ENCODE peak calls at places on chromosomes 6 and 20, in eight cellular contexts. R is tibial nerve, Z is uterus, W is IMR-90, N is sigmoid colon, Y is heart left ventricle, U is K562, P is body of pancreas. E is an unnamed sample.

GRCh38 chr6:135385299-135385698 is 112.2 kb downstream of the AHI1 start:
- DNase-seq in R (no peak), Z (no peak), W (no peak), N (no peak), Y (no peak), U (no peak), P (no peak), E (no peak)

GRCh38 chr20:58308680-58309527 is 611 bp upstream of the RAB22A start:
- DNase-seq in R (peak; percentile 34), Z (peak; percentile 66), W (peak; percentile 46), N (peak; percentile 88), Y (peak; percentile 71), U (peak; percentile 83), P (peak; percentile 23), E (peak; percentile 88)

GRCh38 chr6:119071576-119071975 is 6.9 kb downstream of the FAM184A start:
- DNase-seq in R (no peak), Z (no peak), W (no peak), N (no peak), Y (no peak), U (no peak), P (no peak), E (no peak)

GRCh38 chr6:137217801-137218472 is 1.2 kb downstream of the IFNGR1 start:
- DNase-seq in R (no peak), Z (no peak), W (peak; percentile 18), N (no peak), Y (no peak), U (peak; percentile 27), P (peak; percentile 29), E (peak; percentile 39)

GRCh38 chr6:122620428-122620827 is 10.2 kb downstream of the PKIB start:
- DNase-seq in R (no peak), Z (no peak), W (no peak), N (no peak), Y (no peak), U (no peak), P (no peak), E (no peak)

GRCh38 chr20:43191946-43192847 is 2.5 kb upstream of the PTPRT start:
- DNase-seq in R (no peak), Z (no peak), W (no peak), N (no peak), Y (no peak), U (peak; percentile 28), P (peak; percentile 45), E (peak; percentile 5)

GRCh38 chr6:47810885-47811284 is 29.1 kb downstream of the OPN5 start:
- DNase-seq in R (no peak), Z (no peak), W (no peak), N (no peak), Y (no peak), U (no peak), P (no peak), E (no peak)

GRCh38 chr6:105988321-105988720 is 97.8 kb upstream of the PRDM1 start:
- DNase-seq in R (no peak), Z (no peak), W (peak; percentile 29), N (no peak), Y (no peak), U (no peak), P (no peak), E (no peak)

GRCh38 chr6:34284563-34285545 is 36.0 kb upstream of the SMIM29 start:
- DNase-seq in R (peak; percentile 61), Z (peak; percentile 38), W (peak; percentile 73), N (peak; percentile 78), Y (peak; percentile 76), U (peak; percentile 84), P (peak; percentile 34), E (peak; percentile 53)

GRCh38 chr6:160950507-160950906 is 41.1 kb upstream of the MAP3K4 start:
- DNase-seq in R (no peak), Z (no peak), W (peak; percentile 44), N (no peak), Y (no peak), U (no peak), P (peak; percentile 57), E (no peak)

GRCh38 chr20:5168582-5169396 is 42.0 kb downstream of the CDS2 start:
- DNase-seq in R (no peak), Z (peak; percentile 44), W (peak; percentile 38), N (no peak), Y (peak; percentile 69), U (no peak), P (no peak), E (no peak)

GRCh38 chr6:67449602-67450001 is 1185.5 kb upstream of the ADGRB3 start:
- DNase-seq in R (no peak), Z (no peak), W (no peak), N (no peak), Y (no peak), U (no peak), P (no peak), E (no peak)

GRCh38 chr20:35093245-35093884 is 758 bp upstream of the TRPC4AP start:
- DNase-seq in R (no peak), Z (no peak), W (peak; percentile 82), N (no peak), Y (no peak), U (peak; percentile 28), P (no peak), E (peak; percentile 44)

GRCh38 chr20:35088231-35088794 is 4.3 kb downstream of the TRPC4AP start:
- DNase-seq in R (no peak), Z (no peak), W (peak; percentile 33), N (no peak), Y (no peak), U (no peak), P (no peak), E (no peak)

GRCh38 chr20:35091808-35092523 is 641 bp downstream of the TRPC4AP start:
- DNase-seq in R (no peak), Z (peak; percentile 20), W (peak; percentile 16), N (no peak), Y (no peak), U (peak; percentile 18), P (peak; percentile 31), E (peak; percentile 50)

GRCh38 chr20:35087355-35087754 is 5.3 kb downstream of the TRPC4AP start:
- DNase-seq in R (no peak), Z (no peak), W (no peak), N (no peak), Y (no peak), U (no peak), P (no peak), E (no peak)

DNA sequence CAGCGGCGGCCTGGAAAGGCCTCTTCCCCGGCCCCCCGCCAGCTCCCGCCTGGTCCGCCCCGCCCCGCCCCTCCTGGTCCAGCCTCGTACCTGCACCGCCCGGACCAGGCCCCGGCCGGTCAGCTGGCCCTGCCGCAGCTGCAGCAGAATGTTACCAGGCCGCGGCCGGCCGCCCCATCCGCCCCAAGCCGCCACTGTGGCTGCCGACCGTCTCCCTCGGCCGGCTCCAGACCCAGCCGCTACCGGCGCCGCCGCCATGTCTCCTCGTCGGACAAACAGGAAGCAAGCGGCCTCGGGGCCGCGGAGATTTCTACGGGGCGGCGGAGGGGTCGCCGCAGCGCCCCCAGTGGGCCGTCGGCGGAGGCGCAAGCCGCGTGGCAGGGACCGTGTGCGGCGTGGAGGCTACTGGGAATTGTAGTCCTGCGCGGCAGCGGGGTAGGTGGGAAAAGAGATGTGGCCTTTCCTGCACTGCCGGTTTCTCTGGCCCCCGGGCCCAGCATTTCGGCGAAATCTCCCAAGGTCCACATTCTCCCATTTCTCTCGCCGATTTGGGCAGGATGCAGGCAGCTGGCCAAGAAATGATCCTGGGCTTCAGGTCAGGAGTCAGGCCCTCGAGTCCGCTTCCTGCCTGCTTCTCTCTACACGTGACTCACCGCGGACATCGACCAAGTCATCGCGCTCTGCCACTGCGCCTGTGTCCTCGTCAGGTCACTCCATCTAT is at the start of gene TRPC4AP:
- DNase-seq in R (peak; percentile 76), Z (peak; percentile 85), W (peak; percentile 86), N (peak; percentile 93), Y (peak; percentile 91), U (peak; percentile 88), P (peak; percentile 89), E (peak; percentile 95)
- TF ChIP-seq POLR2A in R (peak; percentile 81), Z (peak; percentile 63), W (peak; percentile 90), N (peak; percentile 22), Y (no peak), U (peak; percentile 88), P (peak; percentile 83), E (peak; percentile 71)

DNA sequence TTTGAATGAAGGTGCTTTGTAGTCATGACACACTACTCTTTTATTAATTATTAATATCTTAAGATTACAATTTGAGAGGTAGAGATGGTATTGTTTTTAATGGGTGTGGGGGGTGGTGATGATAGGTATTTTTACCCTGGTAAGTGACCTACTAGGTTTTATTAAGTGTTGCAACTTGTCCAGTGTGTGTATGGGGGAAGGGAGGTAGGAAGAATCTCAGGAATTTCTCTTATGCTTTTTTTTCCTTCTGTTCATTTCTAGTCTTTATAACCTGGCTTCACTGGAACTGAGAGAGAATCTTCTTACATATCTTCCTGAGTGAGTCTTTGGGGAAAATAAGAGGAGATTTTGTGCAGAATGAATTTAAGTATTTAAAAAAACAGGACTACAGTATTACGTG is 101.4 kb downstream of the LRRC1 start:
- DNase-seq in R (no peak), Z (no peak), W (peak; percentile 18), N (no peak), Y (no peak), U (no peak), P (no peak), E (no peak)
- TF ChIP-seq POLR2A in R (no peak), Z (no peak), W (no peak), N (no peak), Y (no peak), U (no peak), P (no peak), E (no peak)

DNA sequence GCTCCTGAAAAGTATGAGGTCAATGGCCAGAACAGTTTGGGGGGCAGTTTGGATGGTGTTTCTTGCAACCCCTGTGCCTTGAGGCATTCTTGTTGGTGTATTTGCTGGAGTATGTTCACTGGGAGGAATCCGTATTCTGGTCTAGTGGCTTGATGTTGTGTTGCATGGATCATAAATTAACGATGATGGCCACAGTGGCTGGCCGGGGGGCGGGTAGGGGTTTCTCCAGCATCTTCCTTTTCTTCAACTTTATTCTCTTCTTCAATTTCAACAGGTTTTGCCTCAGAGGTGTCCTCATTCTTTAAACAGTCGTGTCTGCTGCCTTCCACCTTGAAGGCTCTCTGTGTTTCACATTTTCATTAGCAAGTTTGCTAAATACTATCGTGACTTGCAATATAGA is 43.0 kb upstream of the THBS2 start:
- DNase-seq in R (no peak), Z (no peak), W (no peak), N (no peak), Y (no peak), U (no peak), P (no peak), E (no peak)
- TF ChIP-seq POLR2A in R (no peak), Z (no peak), W (no peak), N (no peak), Y (no peak), U (no peak), P (no peak), E (no peak)

DNA sequence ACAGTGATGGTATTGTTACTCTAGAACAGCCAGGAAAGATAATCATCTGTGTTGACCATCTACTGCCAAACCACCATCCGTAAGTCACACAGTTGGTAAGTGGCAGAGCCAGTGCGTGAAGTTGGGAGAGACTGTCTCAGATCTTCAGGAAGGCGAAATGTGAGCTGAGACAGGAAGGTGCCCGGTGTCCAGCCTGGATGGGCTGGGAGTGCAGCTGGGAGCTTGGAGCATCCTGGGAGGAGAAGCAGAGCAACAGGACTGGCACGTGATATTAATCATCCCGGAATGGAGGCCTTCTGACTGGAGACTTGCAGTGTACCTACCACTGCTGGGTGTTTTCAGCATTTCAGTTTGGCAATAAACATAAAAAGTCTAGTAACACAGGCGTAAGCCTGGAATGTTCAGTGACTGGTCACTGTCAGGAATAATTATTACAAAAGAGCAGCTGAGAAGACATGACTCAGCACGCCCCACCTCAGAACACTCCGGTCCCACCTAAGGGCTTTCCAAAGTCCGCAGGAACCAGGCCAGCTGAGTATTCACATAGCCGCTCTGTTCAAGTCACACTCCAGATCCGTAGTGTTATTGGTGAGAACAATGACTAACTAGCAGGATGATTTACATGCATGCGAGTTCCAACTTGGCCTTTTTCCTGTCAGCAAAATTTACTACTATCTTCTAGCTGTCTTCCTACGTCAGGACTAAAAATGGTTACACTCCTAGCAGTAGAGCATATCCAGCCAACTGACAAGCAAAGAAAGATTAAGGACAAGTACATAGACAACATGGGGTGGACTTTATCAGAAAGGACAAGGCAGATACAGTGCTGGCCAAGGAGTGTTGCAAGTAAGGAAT is 45.1 kb upstream of the PNRC1 start:
- DNase-seq in R (peak; percentile 53), Z (peak; percentile 98), W (peak; percentile 95), N (peak; percentile 99), Y (peak; percentile 69), U (peak; percentile 55), P (peak; percentile 82), E (peak; percentile 15)
- TF ChIP-seq POLR2A in R (no peak), Z (no peak), W (no peak), N (no peak), Y (no peak), U (no peak), P (peak; percentile 51), E (no peak)

E was measured in erythroblast.